ENCODE peak calls at places on chromosomes 1 and 21, in seven cellular contexts. One of them, this sample, is unnamed.

GRCh38 chr1:72431810-72432209 is 149.5 kb upstream of the NEGR1 start:
- DNase-seq in sigmoid colon: no peak
- DNase-seq in CD8-positive, alpha-beta T cell: no peak
- DNase-seq in Panc1: no peak
- DNase-seq in CD4-positive, alpha-beta T cell: no peak
- DNase-seq in mammary epithelial cell: peak
- DNase-seq in Calu3: no peak
- DNase-seq in this sample: no peak

GRCh38 chr1:93338426-93338825 is 7.3 kb upstream of the DR1 start:
- DNase-seq in sigmoid colon: no peak
- DNase-seq in CD8-positive, alpha-beta T cell: no peak
- DNase-seq in Panc1: no peak
- DNase-seq in CD4-positive, alpha-beta T cell: no peak
- DNase-seq in mammary epithelial cell: peak
- DNase-seq in Calu3: peak
- DNase-seq in this sample: no peak

GRCh38 chr1:202433155-202434043 is 84.9 kb downstream of the PPP1R12B start:
- DNase-seq in sigmoid colon: no peak
- DNase-seq in CD8-positive, alpha-beta T cell: no peak
- DNase-seq in Panc1: no peak
- DNase-seq in CD4-positive, alpha-beta T cell: no peak
- DNase-seq in mammary epithelial cell: no peak
- DNase-seq in Calu3: no peak
- DNase-seq in this sample: no peak

GRCh38 chr1:16018749-16019515 is 1.1 kb upstream of the HSPB7 start:
- DNase-seq in sigmoid colon: no peak
- DNase-seq in CD8-positive, alpha-beta T cell: no peak
- DNase-seq in Panc1: no peak
- DNase-seq in CD4-positive, alpha-beta T cell: no peak
- DNase-seq in mammary epithelial cell: no peak
- DNase-seq in Calu3: no peak
- DNase-seq in this sample: no peak

GRCh38 chr1:54461731-54462596 is 55.8 kb upstream of the SSBP3 start:
- DNase-seq in sigmoid colon: peak
- DNase-seq in CD8-positive, alpha-beta T cell: no peak
- DNase-seq in Panc1: no peak
- DNase-seq in CD4-positive, alpha-beta T cell: no peak
- DNase-seq in mammary epithelial cell: no peak
- DNase-seq in Calu3: no peak
- DNase-seq in this sample: no peak

GRCh38 chr1:98388431-98388830 is 273.1 kb upstream of the SNX7 start:
- DNase-seq in sigmoid colon: no peak
- DNase-seq in CD8-positive, alpha-beta T cell: no peak
- DNase-seq in Panc1: no peak
- DNase-seq in CD4-positive, alpha-beta T cell: no peak
- DNase-seq in mammary epithelial cell: peak
- DNase-seq in Calu3: no peak
- DNase-seq in this sample: no peak

GRCh38 chr1:84135341-84135740 is 8.7 kb upstream of the PRKACB start:
- DNase-seq in sigmoid colon: no peak
- DNase-seq in CD8-positive, alpha-beta T cell: no peak
- DNase-seq in Panc1: no peak
- DNase-seq in CD4-positive, alpha-beta T cell: no peak
- DNase-seq in mammary epithelial cell: no peak
- DNase-seq in Calu3: no peak
- DNase-seq in this sample: no peak

GRCh38 chr21:38729745-38730401 is 75.9 kb upstream of the ETS2 start:
- DNase-seq in sigmoid colon: no peak
- DNase-seq in CD8-positive, alpha-beta T cell: no peak
- DNase-seq in Panc1: no peak
- DNase-seq in CD4-positive, alpha-beta T cell: no peak
- DNase-seq in mammary epithelial cell: no peak
- DNase-seq in Calu3: no peak
- DNase-seq in this sample: no peak

GRCh38 chr1:175130649-175131045 is 61.9 kb downstream of the KIAA0040 start:
- DNase-seq in sigmoid colon: no peak
- DNase-seq in CD8-positive, alpha-beta T cell: no peak
- DNase-seq in Panc1: no peak
- DNase-seq in CD4-positive, alpha-beta T cell: no peak
- DNase-seq in mammary epithelial cell: no peak
- DNase-seq in Calu3: no peak
- DNase-seq in this sample: no peak

GRCh38 chr1:205972491-205973168 is 29.4 kb upstream of the SLC26A9 start:
- DNase-seq in sigmoid colon: peak
- DNase-seq in CD8-positive, alpha-beta T cell: no peak
- DNase-seq in Panc1: no peak
- DNase-seq in CD4-positive, alpha-beta T cell: no peak
- DNase-seq in mammary epithelial cell: no peak
- DNase-seq in Calu3: no peak
- DNase-seq in this sample: no peak

GRCh38 chr21:43740497-43741156 is 21.7 kb downstream of the PDXK start:
- DNase-seq in sigmoid colon: peak
- DNase-seq in CD8-positive, alpha-beta T cell: no peak
- DNase-seq in Panc1: no peak
- DNase-seq in CD4-positive, alpha-beta T cell: no peak
- DNase-seq in mammary epithelial cell: no peak
- DNase-seq in Calu3: peak
- DNase-seq in this sample: no peak

GRCh38 chr1:1959459-1959839 is 40.4 kb upstream of the TMEM52 start:
- DNase-seq in sigmoid colon: no peak
- DNase-seq in CD8-positive, alpha-beta T cell: peak
- DNase-seq in Panc1: no peak
- DNase-seq in CD4-positive, alpha-beta T cell: no peak
- DNase-seq in mammary epithelial cell: no peak
- DNase-seq in Calu3: no peak
- DNase-seq in this sample: no peak

GRCh38 chr1:1958071-1958541 is 39.0 kb upstream of the TMEM52 start:
- DNase-seq in sigmoid colon: no peak
- DNase-seq in CD8-positive, alpha-beta T cell: peak
- DNase-seq in Panc1: no peak
- DNase-seq in CD4-positive, alpha-beta T cell: no peak
- DNase-seq in mammary epithelial cell: no peak
- DNase-seq in Calu3: no peak
- DNase-seq in this sample: no peak

GRCh38 chr1:1957533-1957961 is 38.5 kb upstream of the TMEM52 start:
- DNase-seq in sigmoid colon: no peak
- DNase-seq in CD8-positive, alpha-beta T cell: no peak
- DNase-seq in Panc1: no peak
- DNase-seq in CD4-positive, alpha-beta T cell: no peak
- DNase-seq in mammary epithelial cell: no peak
- DNase-seq in Calu3: no peak
- DNase-seq in this sample: no peak

GRCh38 chr1:1960480-1961196 is 41.6 kb upstream of the TMEM52 start:
- DNase-seq in sigmoid colon: no peak
- DNase-seq in CD8-positive, alpha-beta T cell: peak
- DNase-seq in Panc1: no peak
- DNase-seq in CD4-positive, alpha-beta T cell: no peak
- DNase-seq in mammary epithelial cell: no peak
- DNase-seq in Calu3: no peak
- DNase-seq in this sample: no peak

GRCh38 chr1:1959840-1960479 is 40.9 kb upstream of the TMEM52 start:
- DNase-seq in sigmoid colon: peak
- DNase-seq in CD8-positive, alpha-beta T cell: peak
- DNase-seq in Panc1: no peak
- DNase-seq in CD4-positive, alpha-beta T cell: peak
- DNase-seq in mammary epithelial cell: peak
- DNase-seq in Calu3: peak
- DNase-seq in this sample: peak
- TF ChIP-seq CTCF in sigmoid colon: peak
- TF ChIP-seq CTCF in CD8-positive, alpha-beta T cell: peak
- TF ChIP-seq CTCF in Panc1: peak
- TF ChIP-seq CTCF in CD4-positive, alpha-beta T cell: peak
- TF ChIP-seq CTCF in mammary epithelial cell: peak
- TF ChIP-seq CTCF in Calu3: peak
- TF ChIP-seq CTCF in this sample: peak

GRCh38 chr1:178564783-178565180 is 51.9 kb downstream of the TEX35 start:
- DNase-seq in sigmoid colon: no peak
- DNase-seq in CD8-positive, alpha-beta T cell: no peak
- DNase-seq in Panc1: no peak
- DNase-seq in CD4-positive, alpha-beta T cell: no peak
- DNase-seq in mammary epithelial cell: no peak
- DNase-seq in Calu3: no peak
- DNase-seq in this sample: no peak

GRCh38 chr1:178563099-178563820 is 50.4 kb downstream of the TEX35 start:
- DNase-seq in sigmoid colon: no peak
- DNase-seq in CD8-positive, alpha-beta T cell: no peak
- DNase-seq in Panc1: no peak
- DNase-seq in CD4-positive, alpha-beta T cell: no peak
- DNase-seq in mammary epithelial cell: no peak
- DNase-seq in Calu3: no peak
- DNase-seq in this sample: no peak

GRCh38 chr1:178566187-178566586 is 53.3 kb downstream of the TEX35 start:
- DNase-seq in sigmoid colon: no peak
- DNase-seq in CD8-positive, alpha-beta T cell: no peak
- DNase-seq in Panc1: no peak
- DNase-seq in CD4-positive, alpha-beta T cell: no peak
- DNase-seq in mammary epithelial cell: peak
- DNase-seq in Calu3: no peak
- DNase-seq in this sample: no peak

GRCh38 chr1:178564086-178564782 is 51.3 kb downstream of the TEX35 start:
- DNase-seq in sigmoid colon: no peak
- DNase-seq in CD8-positive, alpha-beta T cell: no peak
- DNase-seq in Panc1: no peak
- DNase-seq in CD4-positive, alpha-beta T cell: no peak
- DNase-seq in mammary epithelial cell: no peak
- DNase-seq in Calu3: no peak
- DNase-seq in this sample: no peak

DNA sequence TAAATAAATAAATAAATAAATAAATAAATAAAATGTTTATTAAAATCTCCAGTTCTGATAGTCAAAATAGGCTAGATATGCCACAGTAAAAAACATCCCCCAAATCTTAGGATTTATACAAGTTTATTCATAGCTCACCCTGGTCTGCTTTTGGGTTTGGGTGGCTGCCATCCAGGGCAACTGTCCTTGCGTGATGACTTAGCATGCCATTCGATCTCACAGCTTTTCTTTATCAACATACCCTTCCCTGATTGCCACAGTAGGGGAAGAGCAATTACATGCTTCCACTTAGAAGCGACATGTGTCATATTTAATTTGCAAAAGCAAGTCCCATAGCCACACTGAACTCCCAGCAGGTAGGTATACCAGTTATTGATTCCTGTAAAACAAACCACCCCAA is 52.7 kb downstream of the TEX35 start:
- DNase-seq in sigmoid colon: no peak
- DNase-seq in CD8-positive, alpha-beta T cell: no peak
- DNase-seq in Panc1: no peak
- DNase-seq in CD4-positive, alpha-beta T cell: no peak
- DNase-seq in mammary epithelial cell: no peak
- DNase-seq in Calu3: no peak
- DNase-seq in this sample: no peak
- TF ChIP-seq CTCF in sigmoid colon: no peak
- TF ChIP-seq CTCF in CD8-positive, alpha-beta T cell: no peak
- TF ChIP-seq CTCF in Panc1: no peak
- TF ChIP-seq CTCF in CD4-positive, alpha-beta T cell: no peak
- TF ChIP-seq CTCF in mammary epithelial cell: no peak
- TF ChIP-seq CTCF in Calu3: no peak
- TF ChIP-seq CTCF in this sample: no peak

DNA sequence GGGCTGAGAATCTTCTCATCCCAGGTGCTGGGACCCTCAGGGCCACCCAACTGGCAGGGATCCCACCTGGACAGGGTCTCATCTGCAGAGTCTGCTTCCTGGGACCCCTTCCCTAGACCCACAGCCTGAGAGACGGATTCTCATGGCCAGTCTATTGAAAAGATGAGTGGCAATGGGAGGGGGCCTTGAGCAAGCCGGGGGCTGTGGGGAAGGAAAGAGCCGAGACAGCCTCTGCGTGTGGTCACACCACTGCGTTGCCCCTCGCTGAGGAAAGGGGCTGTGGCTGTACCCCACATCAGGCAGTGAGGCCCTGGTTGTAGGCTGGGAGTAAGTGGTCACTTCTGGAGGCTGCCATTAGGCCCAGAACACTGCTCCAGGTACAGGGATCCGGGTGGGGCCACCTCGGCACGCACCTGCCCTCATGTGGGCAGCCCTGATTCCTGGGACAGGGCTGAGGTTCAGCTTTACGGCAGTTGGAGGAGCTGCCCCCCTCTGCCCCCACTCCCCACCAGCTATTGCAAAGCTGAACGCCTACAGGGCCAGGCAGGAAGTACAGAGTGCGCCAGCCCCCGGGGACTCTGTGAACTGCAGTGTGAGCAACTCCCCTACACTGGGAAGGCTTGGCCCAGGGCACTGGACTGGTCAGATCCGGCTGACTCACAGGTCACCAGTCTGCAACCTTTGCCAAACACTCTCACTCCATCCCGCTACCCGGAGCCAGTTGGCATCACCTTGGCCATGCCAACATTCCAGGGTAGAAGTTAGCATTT is 106.9 kb downstream of the RIPK4 start:
- DNase-seq in sigmoid colon: no peak
- DNase-seq in CD8-positive, alpha-beta T cell: no peak
- DNase-seq in Panc1: no peak
- DNase-seq in CD4-positive, alpha-beta T cell: no peak
- DNase-seq in mammary epithelial cell: no peak
- DNase-seq in Calu3: peak
- DNase-seq in this sample: no peak
- TF ChIP-seq CTCF in sigmoid colon: no peak
- TF ChIP-seq CTCF in CD8-positive, alpha-beta T cell: no peak
- TF ChIP-seq CTCF in Panc1: no peak
- TF ChIP-seq CTCF in CD4-positive, alpha-beta T cell: no peak
- TF ChIP-seq CTCF in mammary epithelial cell: no peak
- TF ChIP-seq CTCF in Calu3: no peak
- TF ChIP-seq CTCF in this sample: no peak

DNA sequence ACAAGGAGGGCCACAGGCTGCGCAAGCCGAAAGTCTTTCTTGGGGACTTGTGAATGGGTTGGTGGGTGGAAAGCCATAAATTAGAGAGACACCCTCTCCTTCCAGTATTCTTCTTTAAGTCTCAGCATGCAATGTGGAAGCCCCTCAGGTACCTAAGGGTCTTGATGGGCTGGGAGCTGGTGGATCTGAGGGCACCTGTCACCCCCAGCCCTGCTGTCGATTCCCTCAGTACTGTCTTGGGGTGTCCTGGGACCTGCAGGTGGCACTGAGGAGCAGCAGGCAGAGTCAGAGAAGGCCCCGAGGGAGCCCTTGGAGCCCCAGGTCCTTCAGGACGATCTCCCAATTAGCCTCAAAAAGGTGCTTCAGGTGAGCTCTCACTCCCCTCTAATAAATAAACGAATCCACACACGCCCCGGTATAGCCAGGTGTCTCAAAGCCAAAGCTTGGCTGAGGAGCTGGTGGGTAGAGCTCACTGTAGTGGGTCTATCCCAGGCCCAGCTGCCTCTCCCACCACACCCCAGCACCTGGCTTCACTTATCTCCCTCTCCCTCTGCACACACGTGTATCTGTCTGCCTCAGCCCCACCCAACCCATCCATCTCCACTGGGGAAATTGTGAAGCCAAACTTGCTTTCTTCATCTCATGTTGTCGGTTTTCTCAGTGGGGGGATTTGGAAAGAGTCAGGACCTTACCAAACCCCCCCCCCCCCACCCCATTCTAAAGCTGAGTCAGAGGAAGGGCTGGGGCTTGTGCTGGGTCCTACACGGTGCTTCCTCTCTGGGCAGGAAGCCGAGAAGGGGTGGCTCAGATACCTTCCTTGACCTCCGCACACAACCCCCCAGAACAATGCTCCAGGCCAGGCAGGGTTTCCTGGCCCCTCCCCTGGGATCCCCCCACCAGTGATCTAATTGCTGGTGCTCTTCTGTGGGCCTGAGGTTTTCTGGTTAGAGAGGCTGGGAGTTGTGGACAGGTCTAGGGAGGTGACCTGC is 1.6 kb downstream of the ADAM15 start:
- DNase-seq in sigmoid colon: no peak
- DNase-seq in CD8-positive, alpha-beta T cell: peak
- DNase-seq in Panc1: no peak
- DNase-seq in CD4-positive, alpha-beta T cell: no peak
- DNase-seq in mammary epithelial cell: peak
- DNase-seq in Calu3: peak
- DNase-seq in this sample: peak
- TF ChIP-seq CTCF in sigmoid colon: peak
- TF ChIP-seq CTCF in CD8-positive, alpha-beta T cell: no peak
- TF ChIP-seq CTCF in Panc1: peak
- TF ChIP-seq CTCF in CD4-positive, alpha-beta T cell: peak
- TF ChIP-seq CTCF in mammary epithelial cell: peak
- TF ChIP-seq CTCF in Calu3: peak
- TF ChIP-seq CTCF in this sample: no peak

This sample was measured in colonic mucosa.